ENCODE peak calls at places on chromosomes 2 and 18, in four cellular contexts. E is lower lobe of right lung, J is fibroblast of lung, U is psoas muscle. W is an unnamed sample.

GRCh38 chr2:101766871-101767739 is 69.6 kb downstream of the MAP4K4 start:
- DNase-seq in E (no peak), U (no peak), J (peak), W (peak)

GRCh38 chr18:48897531-48897930 is 53.2 kb downstream of the SMAD7 start:
- DNase-seq in U (no peak), E (no peak), J (peak), W (no peak)

GRCh38 chr18:69934866-69935265 is 12.8 kb downstream of the CD226 start:
- DNase-seq in J (no peak), U (no peak), E (no peak), W (no peak)

GRCh38 chr2:237453671-237454070 is 33.4 kb upstream of the MLPH start:
- DNase-seq in J (no peak), U (no peak), E (no peak), W (no peak)

GRCh38 chr2:88131201-88131998 is 3.5 kb upstream of the FABP1 start:
- DNase-seq in E (no peak), U (no peak), J (no peak), W (no peak)

GRCh38 chr2:188628989-188629889 is 337.6 kb downstream of the GULP1 start:
- DNase-seq in E (no peak), U (no peak), J (peak), W (peak)

GRCh38 chr2:26235089-26235488 is 9.3 kb downstream of the HADHA start:
- DNase-seq in J (no peak), E (no peak), U (no peak), W (no peak)

GRCh38 chr2:53490659-53491058 is 276.9 kb upstream of the CHAC2 start:
- DNase-seq in U (peak), J (peak), E (no peak), W (no peak)

GRCh38 chr2:96423866-96424265 is 81.3 kb downstream of the NEURL3 start:
- DNase-seq in U (no peak), E (no peak), J (peak), W (no peak)

GRCh38 chr2:132668189-132668833 is 1.7 kb downstream of the LYPD1 start:
- DNase-seq in J (peak), E (no peak), U (no peak), W (no peak)

GRCh38 chr2:10297191-10297700 is 5.5 kb upstream of the HPCAL1 start:
- DNase-seq in U (peak), E (no peak), J (no peak), W (no peak)

GRCh38 chr2:4499316-4499715 is 795.9 kb downstream of the DCDC2C start:
- DNase-seq in U (no peak), E (no peak), J (no peak), W (no peak)

DNA sequence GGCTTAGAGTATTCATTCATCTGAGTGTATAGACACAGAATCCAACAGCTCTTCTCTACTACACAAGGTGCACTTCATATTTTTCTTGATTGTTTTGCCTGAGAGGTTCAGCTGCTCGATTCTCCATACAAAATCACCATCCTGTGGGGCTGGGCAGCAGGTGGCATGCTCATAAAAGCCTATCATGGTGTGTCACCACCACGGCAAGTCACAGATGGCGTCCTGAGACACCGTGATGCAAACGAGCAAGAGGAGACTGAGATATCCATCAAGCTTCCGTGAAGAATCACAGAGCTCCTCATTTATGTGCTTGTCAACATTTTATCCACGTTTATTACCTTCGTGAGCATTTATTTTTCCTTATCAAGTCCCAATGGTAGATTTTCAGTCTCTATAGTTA is 22.4 kb upstream of the NRP2 start:
- DNase-seq in E (no peak), J (no peak), U (no peak), W (no peak)
- TF ChIP-seq CTCF in E (no peak), J (no peak), U (no peak), W (no peak)

GRCh38 chr2:180370476-180371205 is 363.5 kb upstream of the CWC22 start:
- DNase-seq in J (no peak), E (no peak), U (no peak), W (no peak)

GRCh38 chr2:180376076-180376475 is 369.0 kb upstream of the CWC22 start:
- DNase-seq in E (no peak), J (no peak), U (no peak), W (no peak)

GRCh38 chr2:180374502-180375281 is 367.6 kb upstream of the CWC22 start:
- DNase-seq in U (no peak), E (no peak), J (no peak), W (no peak)
- H3K4me3 ChIP-seq in U (no peak), E (no peak), J (no peak), W (no peak)

GRCh38 chr18:46950064-46950656 is 32.8 kb downstream of the KATNAL2 start:
- DNase-seq in U (no peak), E (no peak), J (no peak), W (no peak)
- TF ChIP-seq CTCF in U (peak), E (peak), J (peak), W (peak)

GRCh38 chr2:238853724-238854123 is 5.8 kb downstream of the TWIST2 start:
- DNase-seq in E (no peak), J (no peak), U (no peak), W (no peak)
- H3K4me3 ChIP-seq in E (no peak), J (peak), U (no peak), W (peak)

GRCh38 chr2:60880988-60881932 is at the start of gene REL:
- DNase-seq in U (peak), E (peak), J (peak), W (peak)
- TF ChIP-seq CTCF in U (peak), E (peak), J (peak), W (peak)

DNA sequence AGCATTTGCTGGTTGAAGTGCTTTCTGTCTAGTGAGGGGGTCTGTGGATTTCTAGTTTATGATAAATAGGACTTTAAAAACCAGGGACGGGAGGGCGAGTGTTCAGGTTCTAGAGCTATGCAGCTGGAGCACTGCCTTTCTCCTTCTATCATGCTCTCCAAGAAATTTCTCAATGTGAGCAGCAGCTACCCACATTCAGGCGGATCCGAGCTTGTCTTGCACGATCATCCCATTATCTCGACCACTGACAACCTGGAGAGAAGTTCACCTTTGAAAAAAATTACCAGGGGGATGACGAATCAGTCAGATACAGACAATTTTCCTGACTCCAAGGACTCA is at the start of gene TBR1:
- DNase-seq in J (no peak), E (no peak), U (no peak), W (no peak)
- H3K4me3 ChIP-seq in J (peak), E (peak), U (peak), W (no peak)

GRCh38 chr2:205684871-205685313 is 2.6 kb downstream of the NRP2 start:
- DNase-seq in U (no peak), E (peak), J (peak), W (no peak)

GRCh38 chr2:205688417-205689200 is 6.3 kb downstream of the NRP2 start:
- DNase-seq in J (peak), U (no peak), E (no peak), W (no peak)

GRCh38 chr2:205687018-205687956 is 5.0 kb downstream of the NRP2 start:
- DNase-seq in E (no peak), U (no peak), J (no peak), W (no peak)

GRCh38 chr2:205685314-205686230 is 3.3 kb downstream of the NRP2 start:
- DNase-seq in U (no peak), J (peak), E (peak), W (no peak)

GRCh38 chr2:205686231-205687017 is 4.1 kb downstream of the NRP2 start:
- DNase-seq in U (no peak), J (no peak), E (no peak), W (no peak)
- TF ChIP-seq CTCF in U (no peak), J (no peak), E (no peak), W (peak)

GRCh38 chr2:71410716-71411115 is 42.6 kb upstream of the DYSF start:
- DNase-seq in J (no peak), U (no peak), E (no peak), W (no peak)

GRCh38 chr2:71409611-71410010 is 43.8 kb upstream of the DYSF start:
- DNase-seq in U (no peak), J (peak), E (no peak), W (no peak)
- H3K4me3 ChIP-seq in U (no peak), J (no peak), E (no peak), W (no peak)

GRCh38 chr2:216666461-216667233 is 28.7 kb downstream of the IGFBP5 start:
- DNase-seq in J (peak), U (peak), E (peak), W (no peak)
- TF ChIP-seq CTCF in J (peak), U (peak), E (peak), W (peak)

GRCh38 chr2:54960118-54960517 is 90.1 kb downstream of the RTN4 start:
- DNase-seq in U (no peak), J (no peak), E (no peak), W (no peak)
- H3K4me3 ChIP-seq in U (no peak), J (no peak), E (no peak), W (no peak)

W was measured in HFF-Myc.